ENCODE peak calls at places on chromosomes 1 and 21, in seven cellular contexts. F is mesendoderm, U is H9, H is neuronal stem cell, R is IMR-90, I is mesenchymal stem cell, X is H1. A is an unnamed sample.
A peak's percentile ranks its signal among the peaks of the same experiment; 100 is the strongest.

GRCh38 chr1:36342426-36343185 is 19.2 kb upstream of the EVA1B start:
- DNase-seq in F (peak; percentile 53), H (no peak), X (peak; percentile 79), U (peak; percentile 67), R (peak; percentile 67), I (peak; percentile 67), A (peak; percentile 96)

GRCh38 chr1:57118948-57119637 is 153.3 kb upstream of the C8B start:
- DNase-seq in X (no peak), F (no peak), R (no peak), I (no peak), H (no peak), U (no peak), A (no peak)

GRCh38 chr1:12709696-12710095 is 6.2 kb upstream of the AADACL3 start:
- DNase-seq in X (no peak), I (no peak), H (no peak), U (no peak), R (no peak), F (no peak), A (peak; percentile 64)

GRCh38 chr1:9263984-9264929 is 28.4 kb upstream of the SPSB1 start:
- DNase-seq in H (no peak), I (no peak), R (no peak), F (no peak), X (no peak), U (no peak), A (no peak)

GRCh38 chr21:35511298-35512162 is 462.4 kb upstream of the RUNX1 start:
- DNase-seq in X (no peak), U (no peak), F (no peak), H (no peak), I (peak; percentile 80), R (peak; percentile 25), A (no peak)

GRCh38 chr1:116493036-116493435 is 77.8 kb downstream of the CD58 start:
- DNase-seq in H (no peak), X (no peak), I (no peak), U (no peak), F (no peak), R (no peak), A (no peak)

GRCh38 chr1:3772715-3773571 is at the start of gene SMIM1:
- DNase-seq in I (peak; percentile 32), R (no peak), F (no peak), H (no peak), X (no peak), U (no peak), A (peak; percentile 44)

GRCh38 chr1:27070390-27071048 is 57.9 kb upstream of the TENT5B start:
- DNase-seq in I (no peak), U (peak; percentile 75), X (no peak), F (peak; percentile 57), H (no peak), R (no peak), A (no peak)

GRCh38 chr1:10613861-10614260 is 139.1 kb downstream of the PEX14 start:
- DNase-seq in R (no peak), X (no peak), I (no peak), F (no peak), U (no peak), H (no peak), A (no peak)

GRCh38 chr1:10615932-10616671 is 141.4 kb downstream of the PEX14 start:
- DNase-seq in R (no peak), H (no peak), I (no peak), X (no peak), F (no peak), U (peak; percentile 25), A (no peak)

GRCh38 chr1:10615336-10615735 is 140.6 kb downstream of the PEX14 start:
- DNase-seq in F (no peak), U (peak; percentile 18), X (no peak), H (no peak), R (no peak), I (no peak), A (no peak)

GRCh38 chr1:10613340-10613739 is 138.6 kb downstream of the PEX14 start:
- DNase-seq in X (no peak), R (no peak), U (peak; percentile 16), I (no peak), H (no peak), F (no peak), A (no peak)

DNA sequence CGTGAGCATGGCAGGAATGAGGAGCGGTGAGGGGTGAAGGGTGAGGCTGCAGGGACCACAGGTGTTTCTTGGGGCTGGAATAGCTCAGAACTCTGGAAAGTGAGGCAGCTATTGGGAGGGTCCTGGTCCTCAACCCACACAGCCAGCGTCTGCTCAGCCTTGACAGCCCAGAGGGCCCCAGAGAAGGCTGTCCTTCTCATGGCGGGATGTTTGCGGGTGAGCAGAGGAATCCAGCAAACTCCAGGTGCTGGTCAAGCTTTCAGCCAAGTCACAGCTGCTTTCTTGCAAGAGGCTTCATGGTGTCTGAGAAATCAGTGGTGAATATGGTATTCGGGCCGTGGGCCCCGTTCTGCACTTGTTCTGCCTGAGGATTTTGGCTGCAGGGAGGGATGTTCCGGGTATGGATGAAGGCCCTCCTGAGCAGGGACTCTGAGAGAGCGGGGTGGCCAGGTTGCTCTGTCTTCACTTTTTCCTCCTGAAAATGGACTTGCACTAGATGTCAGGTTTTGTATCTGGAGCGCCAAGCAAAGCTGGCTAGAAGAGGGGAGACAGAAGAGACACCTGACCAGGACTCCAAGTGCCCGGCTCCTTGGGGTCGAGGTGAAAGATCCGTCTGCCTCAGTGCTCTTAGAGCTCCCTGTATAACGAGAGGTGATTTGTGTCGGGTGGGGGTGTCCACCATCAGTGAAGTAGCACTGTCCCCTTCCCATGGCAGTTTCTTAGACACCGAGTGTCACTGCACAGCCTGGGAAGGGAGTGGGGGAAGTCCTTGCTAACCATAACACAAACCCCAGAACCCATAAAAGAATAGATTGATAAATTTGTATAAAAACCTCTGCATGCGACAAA is 139.9 kb downstream of the PEX14 start:
- DNase-seq in I (no peak), R (no peak), H (no peak), X (no peak), F (no peak), U (peak; percentile 18), A (no peak)
- H3K79me1 ChIP-seq in I (peaks cover 45% of the 10 kb centered on the region), R (peaks cover 15% of the 10 kb centered on the region), H (no peaks in the 10 kb centered on the region), X (peaks cover 9% of the 10 kb centered on the region), F (no peaks in the 10 kb centered on the region), U (no peaks in the 10 kb centered on the region), A (no peaks in the 10 kb centered on the region)

GRCh38 chr1:119966681-119967080 is 70.4 kb upstream of the ADAM30 start:
- DNase-seq in F (no peak), I (no peak), H (no peak), R (no peak), X (no peak), U (no peak), A (no peak)

GRCh38 chr1:119966020-119966419 is 69.7 kb upstream of the ADAM30 start:
- DNase-seq in H (no peak), X (no peak), I (peak; percentile 27), U (no peak), F (no peak), R (peak; percentile 90), A (no peak)

GRCh38 chr1:119968068-119968492 is 71.8 kb upstream of the ADAM30 start:
- DNase-seq in U (peak; percentile 74), I (peak; percentile 59), X (peak; percentile 86), R (peak; percentile 52), H (peak; percentile 42), F (peak; percentile 79), A (peak; percentile 65)

GRCh38 chr1:119962296-119962968 is 66.1 kb upstream of the ADAM30 start:
- DNase-seq in I (no peak), R (no peak), F (no peak), U (no peak), H (no peak), X (no peak), A (no peak)

DNA sequence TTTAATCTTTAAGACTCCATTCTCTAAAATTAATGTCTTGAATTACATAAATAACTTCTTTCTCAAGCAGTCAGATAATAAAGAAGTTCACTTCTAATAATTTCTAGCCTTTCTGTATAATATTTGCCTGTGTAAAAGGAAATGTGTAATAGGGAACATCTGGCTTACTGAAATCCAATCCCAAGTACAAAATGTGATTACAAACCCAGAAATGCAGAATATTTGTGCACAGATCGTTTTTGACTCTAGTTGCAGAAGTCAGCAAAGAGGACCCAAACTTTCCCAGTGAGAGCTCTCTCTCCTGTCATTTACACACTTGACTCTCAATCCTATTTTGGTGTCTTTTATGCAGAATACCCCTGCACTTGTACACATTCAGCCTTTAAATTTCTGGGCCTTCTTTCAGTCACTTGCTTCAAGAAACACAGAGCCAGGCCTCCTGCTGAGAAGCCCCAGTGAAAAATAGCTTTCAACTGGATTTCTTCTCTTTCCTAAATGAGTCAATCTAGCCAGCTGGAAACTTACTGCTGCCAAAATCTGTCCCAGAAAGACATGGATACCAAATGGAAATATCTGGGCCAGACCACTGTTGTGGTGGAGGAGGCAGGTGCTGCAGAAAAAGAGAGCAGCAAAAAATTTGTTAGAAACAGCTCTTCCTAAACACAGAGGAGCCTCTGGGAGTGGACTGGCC is 68.5 kb upstream of the ADAM30 start:
- DNase-seq in X (no peak), R (peak; percentile 81), I (no peak), H (no peak), F (no peak), U (no peak), A (no peak)
- H3K79me1 ChIP-seq in X (no peaks in the 10 kb centered on the region), R (peaks cover 57% of the 10 kb centered on the region), I (peaks cover 15% of the 10 kb centered on the region), H (no peaks in the 10 kb centered on the region), F (no peaks in the 10 kb centered on the region), U (no peaks in the 10 kb centered on the region), A (no peaks in the 10 kb centered on the region)

GRCh38 chr1:239914827-239915231 is 176.9 kb upstream of the FMN2 start:
- DNase-seq in H (no peak), R (peak; percentile 81), F (peak; percentile 30), X (no peak), I (no peak), U (no peak), A (no peak)

GRCh38 chr1:239922778-239923522 is 168.7 kb upstream of the FMN2 start:
- DNase-seq in F (peak; percentile 21), R (no peak), I (no peak), U (no peak), H (no peak), X (no peak), A (no peak)

GRCh38 chr1:239918633-239919032 is 173.1 kb upstream of the FMN2 start:
- DNase-seq in R (no peak), U (no peak), X (no peak), I (no peak), H (no peak), F (no peak), A (no peak)

GRCh38 chr1:239924741-239925350 is 166.8 kb upstream of the FMN2 start:
- DNase-seq in H (no peak), F (no peak), I (no peak), X (no peak), R (no peak), U (no peak), A (no peak)

DNA sequence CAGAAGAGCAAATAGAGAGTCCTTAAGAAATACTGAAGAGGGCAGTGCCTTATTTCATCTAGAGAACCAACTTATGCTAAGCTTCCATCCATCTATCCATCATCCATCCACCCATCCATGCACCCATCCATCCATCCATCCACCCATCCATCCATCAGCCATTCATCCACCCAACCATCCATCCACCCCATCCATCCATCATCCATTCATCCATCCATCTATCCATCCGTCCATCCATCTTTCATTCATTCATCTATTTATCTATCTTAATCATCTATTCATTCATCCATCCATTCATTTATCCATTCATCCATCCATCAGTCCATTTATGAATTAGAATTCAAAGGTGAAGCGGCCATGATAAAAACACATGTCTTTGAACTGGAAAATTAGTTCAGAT is 171.5 kb upstream of the FMN2 start:
- DNase-seq in I (no peak), R (no peak), X (no peak), F (no peak), U (no peak), H (no peak), A (no peak)
- H3K79me1 ChIP-seq in I (no peaks in the 10 kb centered on the region), R (no peaks in the 10 kb centered on the region), X (no peaks in the 10 kb centered on the region), F (no peaks in the 10 kb centered on the region), U (no peaks in the 10 kb centered on the region), H (no peaks in the 10 kb centered on the region), A (no peaks in the 10 kb centered on the region)

GRCh38 chr1:207965602-207966387 is 54.9 kb upstream of the CD34 start:
- DNase-seq in I (no peak), H (no peak), R (no peak), U (no peak), X (no peak), F (no peak), A (no peak)

GRCh38 chr1:207964195-207964966 is 53.5 kb upstream of the CD34 start:
- DNase-seq in F (no peak), I (no peak), X (no peak), R (no peak), U (no peak), H (no peak), A (no peak)

GRCh38 chr1:207967703-207968102 is 56.8 kb upstream of the CD34 start:
- DNase-seq in R (no peak), X (no peak), I (no peak), U (no peak), F (no peak), H (no peak), A (no peak)

GRCh38 chr1:207968521-207968944 is 57.6 kb upstream of the CD34 start:
- DNase-seq in U (no peak), F (no peak), X (no peak), R (no peak), H (no peak), I (no peak), A (no peak)

DNA sequence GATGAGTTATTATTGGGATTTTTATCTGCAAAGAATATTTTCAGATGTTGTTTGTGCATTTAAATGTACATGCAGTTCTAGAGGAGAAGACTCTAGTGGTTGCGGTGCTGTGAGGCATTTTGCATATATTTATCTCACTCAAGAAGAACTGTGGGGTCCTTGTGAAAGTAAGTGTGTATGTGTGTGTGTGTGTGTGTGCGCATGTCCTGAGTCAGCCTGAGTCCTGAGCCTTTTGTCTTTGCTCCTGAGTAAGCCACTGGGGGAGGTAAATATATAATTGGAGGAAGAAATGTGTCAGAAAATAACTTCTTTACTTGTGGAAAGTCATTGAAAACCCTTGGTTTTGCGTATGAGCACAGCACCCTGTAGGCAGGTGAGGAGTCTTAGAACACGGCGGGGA is 55.6 kb upstream of the CD34 start:
- DNase-seq in F (no peak), X (no peak), R (peak; percentile 13), U (no peak), I (no peak), H (no peak), A (no peak)
- H3K79me1 ChIP-seq in F (no peaks in the 10 kb centered on the region), X (no peaks in the 10 kb centered on the region), R (peaks cover 6% of the 10 kb centered on the region), U (no peaks in the 10 kb centered on the region), I (no peaks in the 10 kb centered on the region), H (no peaks in the 10 kb centered on the region), A (peaks cover 5% of the 10 kb centered on the region)